ENCODE peak calls at places on chromosomes 12 and 14, in six cellular contexts. F is A549, L is RWPE1, E is neural crest cell, Y is uterus, O is AG10803. G is an unnamed sample.

GRCh38 chr14:89947344-89947743 is 7.2 kb downstream of the EFCAB11 start:
- DNase-seq in F (no peak), Y (no peak), E (no peak), L (no peak), O (no peak), G (no peak)

GRCh38 chr12:124517260-124518050 is 50.0 kb downstream of the NCOR2 start:
- DNase-seq in L (peak), E (no peak), O (peak), F (peak), Y (peak), G (no peak)

GRCh38 chr12:130992979-130993538 is 39.4 kb downstream of the ADGRD1 start:
- DNase-seq in L (no peak), E (no peak), F (no peak), Y (no peak), O (no peak), G (no peak)

GRCh38 chr14:47278233-47278842 is 397.1 kb downstream of the MDGA2 start:
- DNase-seq in O (no peak), F (peak), Y (no peak), L (peak), E (peak), G (peak)

GRCh38 chr12:26287666-26288408 is 92.5 kb downstream of the SSPN start:
- DNase-seq in O (peak), F (no peak), Y (no peak), L (no peak), E (no peak), G (no peak)

GRCh38 chr14:56857206-56857605 is 46.9 kb upstream of the OTX2 start:
- DNase-seq in O (no peak), F (no peak), L (no peak), Y (no peak), E (no peak), G (no peak)

GRCh38 chr12:52976574-52977071 is 27.7 kb downstream of the KRT18 start:
- DNase-seq in Y (no peak), L (no peak), O (peak), E (no peak), F (peak), G (no peak)

GRCh38 chr14:20671597-20672283 is 12.6 kb upstream of the RNASE4 start:
- DNase-seq in Y (no peak), O (no peak), F (peak), E (no peak), L (no peak), G (no peak)

GRCh38 chr14:68951051-68951797 is 27.9 kb downstream of the ACTN1 start:
- DNase-seq in Y (peak), L (peak), O (peak), F (peak), E (no peak), G (no peak)

GRCh38 chr14:94423465-94424056 is 29.0 kb downstream of the SERPINA11 start:
- DNase-seq in L (peak), F (peak), E (peak), Y (peak), O (peak), G (peak)

DNA sequence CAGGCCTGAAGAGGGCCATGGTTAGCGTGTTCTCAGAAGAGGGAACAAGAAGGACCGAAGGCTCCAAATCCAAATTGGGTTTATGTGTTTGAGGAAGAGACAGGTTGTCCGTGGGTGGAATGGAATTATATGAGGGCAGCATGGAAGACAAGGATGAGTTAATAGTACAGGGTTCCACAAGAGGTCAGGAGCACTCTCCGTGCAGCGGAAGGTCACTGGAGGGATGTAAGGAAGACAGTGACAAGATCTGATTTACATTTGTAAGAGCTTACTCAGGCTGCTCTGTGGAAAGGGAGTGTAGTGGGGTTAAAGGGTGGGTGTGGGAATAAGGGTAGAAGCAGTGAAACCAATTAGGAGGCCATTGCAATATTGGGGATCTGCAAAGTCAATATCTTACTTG is 97.0 kb downstream of the TPH2 start:
- DNase-seq in F (no peak), Y (no peak), E (no peak), O (no peak), L (no peak), G (no peak)
- TF ChIP-seq CTCF in F (no peak), Y (no peak), E (no peak), O (no peak), L (no peak), G (no peak)

GRCh38 chr14:52377940-52378339 is 63.8 kb downstream of the PTGER2 start:
- DNase-seq in O (no peak), E (no peak), F (no peak), Y (no peak), L (no peak), G (no peak)
- TF ChIP-seq CTCF in O (no peak), E (no peak), F (no peak), Y (no peak), L (no peak), G (no peak)

GRCh38 chr12:5072326-5072725 is 28.6 kb downstream of the KCNA5 start:
- DNase-seq in O (no peak), F (no peak), L (no peak), Y (no peak), E (no peak), G (no peak)

GRCh38 chr12:5076761-5077160 is 33.1 kb downstream of the KCNA5 start:
- DNase-seq in O (no peak), L (no peak), Y (no peak), E (no peak), F (no peak), G (no peak)

GRCh38 chr12:5073054-5073453 is 29.4 kb downstream of the KCNA5 start:
- DNase-seq in O (no peak), E (no peak), Y (no peak), F (no peak), L (no peak), G (no peak)

GRCh38 chr12:5071496-5071895 is 27.8 kb downstream of the KCNA5 start:
- DNase-seq in Y (no peak), E (no peak), F (no peak), L (no peak), O (no peak), G (no peak)

GRCh38 chr12:5073838-5074237 is 30.2 kb downstream of the KCNA5 start:
- DNase-seq in O (peak), E (no peak), F (no peak), Y (no peak), L (no peak), G (no peak)
- TF ChIP-seq CTCF in O (peak), E (peak), F (no peak), Y (no peak), L (no peak), G (no peak)

DNA sequence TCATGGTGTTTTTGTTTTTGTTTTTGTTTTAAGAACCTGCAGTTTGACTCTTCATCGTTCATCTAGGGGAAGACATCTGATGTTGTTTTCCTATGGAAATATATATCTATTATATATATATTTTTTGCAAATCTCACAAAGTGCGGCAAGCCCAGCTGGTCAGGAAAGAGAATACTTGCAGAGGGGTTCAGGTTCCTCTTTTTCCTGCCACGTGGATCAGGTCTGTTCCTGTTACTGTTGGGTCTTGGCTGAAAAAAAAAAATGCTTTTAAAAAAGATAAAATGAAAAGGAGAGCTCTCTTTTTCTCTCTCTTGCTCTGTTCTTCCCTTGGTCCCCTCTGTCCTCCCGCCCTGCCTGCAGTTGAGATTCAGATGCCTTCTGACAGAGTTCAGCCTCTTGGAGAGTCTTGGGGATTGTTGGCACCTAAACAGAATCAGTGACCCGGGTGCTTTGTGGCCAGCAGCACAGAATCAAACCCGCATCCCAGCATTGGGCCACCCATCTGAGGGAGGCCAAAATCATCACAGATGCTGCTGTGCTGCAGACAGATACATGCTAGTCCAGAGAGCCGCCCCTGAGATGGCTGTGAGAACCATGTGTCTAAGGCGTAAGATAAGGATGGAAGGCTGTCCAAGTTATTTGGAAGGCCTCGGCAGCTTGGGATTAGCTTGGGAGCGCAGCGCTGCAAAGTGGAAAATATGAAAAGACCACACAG is 179.2 kb upstream of the BCL2L14 start:
- DNase-seq in O (no peak), Y (no peak), E (no peak), L (no peak), F (no peak), G (no peak)
- TF ChIP-seq CTCF in O (no peak), Y (no peak), E (no peak), L (no peak), F (no peak), G (no peak)

GRCh38 chr12:108691154-108691994 is 39.9 kb downstream of the CORO1C start:
- DNase-seq in L (peak), F (peak), O (peak), E (peak), Y (peak), G (peak)

GRCh38 chr12:108690799-108691153 is 40.5 kb downstream of the CORO1C start:
- DNase-seq in Y (no peak), F (no peak), O (no peak), L (no peak), E (no peak), G (no peak)

GRCh38 chr12:108691995-108692808 is 39.1 kb downstream of the CORO1C start:
- DNase-seq in Y (no peak), F (peak), E (peak), L (no peak), O (no peak), G (no peak)

GRCh38 chr12:108690191-108690518 is 41.2 kb downstream of the CORO1C start:
- DNase-seq in F (no peak), Y (no peak), O (no peak), E (no peak), L (no peak), G (no peak)

GRCh38 chr12:108689314-108690190 is 41.8 kb downstream of the CORO1C start:
- DNase-seq in F (peak), Y (no peak), E (peak), L (no peak), O (peak), G (no peak)
- TF ChIP-seq CTCF in F (no peak), Y (peak), E (no peak), L (no peak), O (no peak), G (no peak)

GRCh38 chr12:30457621-30458289 is 237.9 kb downstream of the IPO8 start:
- DNase-seq in O (peak), F (peak), Y (no peak), E (no peak), L (peak), G (no peak)
- TF ChIP-seq CTCF in O (peak), F (no peak), Y (peak), E (peak), L (peak), G (no peak)

DNA sequence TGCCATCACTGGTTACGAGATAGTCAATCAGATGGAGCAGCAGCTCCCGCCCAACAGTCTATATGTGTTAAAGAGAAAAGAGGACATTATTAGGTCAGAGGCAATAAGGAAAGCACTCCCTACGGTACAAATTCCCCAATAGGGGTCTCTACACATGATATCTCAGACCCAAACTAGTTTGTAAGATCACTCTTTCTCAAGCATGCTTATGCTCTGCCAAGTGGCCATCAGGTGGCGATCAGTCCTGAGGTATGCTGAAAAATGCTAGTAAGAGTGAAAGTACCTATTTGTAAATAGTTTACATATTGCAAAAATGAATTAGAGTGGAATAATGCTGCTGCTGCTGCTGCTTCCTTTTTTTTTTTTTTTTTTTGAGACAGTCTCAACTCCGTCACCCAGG is 61.1 kb downstream of the CPM start:
- DNase-seq in E (no peak), O (no peak), F (peak), L (no peak), Y (no peak), G (no peak)
- TF ChIP-seq CTCF in E (peak), O (peak), F (peak), L (no peak), Y (no peak), G (no peak)

DNA sequence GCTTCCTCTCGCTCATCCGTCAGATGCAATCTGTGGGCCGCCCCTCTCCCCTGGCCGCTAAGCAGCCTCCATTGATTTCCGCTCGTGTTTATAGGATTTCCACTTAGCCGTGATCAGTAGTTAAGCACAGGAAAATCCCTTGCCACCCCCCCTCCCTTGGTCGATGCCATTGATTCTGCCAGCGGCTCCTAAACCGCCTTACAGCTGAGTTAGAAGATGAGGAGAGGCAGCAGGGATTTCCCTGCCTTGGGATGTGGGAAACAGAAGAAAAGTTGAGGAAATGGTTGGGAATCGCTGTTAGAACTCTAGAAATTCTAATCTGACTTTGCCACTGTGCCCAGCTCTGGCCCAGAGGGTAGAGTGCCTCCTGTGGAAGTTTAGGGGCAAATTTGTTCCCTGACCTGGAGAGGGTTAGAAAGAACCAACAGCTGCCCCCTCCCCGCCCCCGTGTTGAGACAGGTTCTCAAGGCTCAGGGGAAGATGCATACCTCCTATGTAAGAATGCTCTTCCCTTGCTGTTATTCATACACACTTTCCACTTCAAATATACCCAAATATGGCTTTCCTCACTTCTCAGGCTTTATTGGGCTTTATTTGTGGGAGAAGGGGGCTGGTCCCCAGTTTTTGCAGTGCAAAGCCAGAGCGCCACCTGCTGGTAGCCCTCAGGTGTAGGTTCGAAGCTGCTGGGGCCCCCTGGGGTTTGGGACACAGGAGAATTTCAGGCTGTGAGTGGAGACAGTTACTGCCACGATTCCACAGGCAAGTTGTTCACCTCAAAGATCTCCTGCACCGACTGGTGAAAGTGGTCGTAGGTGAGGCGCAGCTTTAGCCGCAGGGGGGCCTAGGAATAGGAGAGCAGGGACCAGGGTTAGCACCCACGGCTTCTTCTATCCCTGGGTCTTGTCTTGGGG is 3.2 kb downstream of the THTPA start:
- DNase-seq in Y (no peak), L (peak), O (peak), E (peak), F (peak), G (peak)
- TF ChIP-seq CTCF in Y (peak), L (peak), O (peak), E (peak), F (peak), G (peak)

G was measured in glutamatergic neuron.